ENCODE peak calls at places on chromosomes 2 and 18, in four cellular contexts. B, W, J and M are unnamed samples.

GRCh38 chr2:143420313-143420712 is 291.1 kb downstream of the ARHGAP15 start:
- DNase-seq in J (no peak), B (no peak), W (peak), M (no peak)

GRCh38 chr2:199480966-199481365 is 23.2 kb upstream of the SATB2 start:
- DNase-seq in W (no peak), B (no peak), J (no peak), M (no peak)

GRCh38 chr2:230735884-230736283 is 23.2 kb downstream of the CAB39 start:
- DNase-seq in W (no peak), J (no peak), B (no peak), M (no peak)

GRCh38 chr18:8732442-8733360 is 27.3 kb downstream of the MTCL1 start:
- DNase-seq in W (no peak), J (no peak), B (no peak), M (no peak)

GRCh38 chr2:54903736-54904554 is 146.3 kb downstream of the RTN4 start:
- DNase-seq in W (peak), B (no peak), J (peak), M (peak)

GRCh38 chr2:173130521-173131467 is 55.1 kb downstream of the MAP3K20 start:
- DNase-seq in B (no peak), J (no peak), W (no peak), M (no peak)

GRCh38 chr18:23099621-23100020 is 35.7 kb upstream of the CABLES1 start:
- DNase-seq in B (no peak), W (no peak), J (no peak), M (peak)

GRCh38 chr2:159454185-159454584 is 162.2 kb downstream of the BAZ2B start:
- DNase-seq in B (no peak), W (peak), J (no peak), M (no peak)

GRCh38 chr2:9107168-9108025 is 99.2 kb upstream of the ASAP2 start:
- DNase-seq in J (no peak), B (no peak), W (no peak), M (no peak)

GRCh38 chr2:15577071-15577706 is 14.5 kb upstream of the DDX1 start:
- DNase-seq in J (peak), B (peak), W (peak), M (peak)

GRCh38 chr2:206969192-206969591 is 29.9 kb downstream of the CPO start:
- DNase-seq in W (no peak), J (no peak), B (no peak), M (no peak)

GRCh38 chr2:49146412-49146811 is 7.9 kb downstream of the FSHR start:
- DNase-seq in W (no peak), B (no peak), J (no peak), M (no peak)